ENCODE peak calls at places on chromosomes 1 and 21, in four cellular contexts. X is kidney epithelial cell, H is choroid plexus epithelial cell, D is body of pancreas. T is an unnamed sample.

GRCh38 chr1:16082283-16083038 is 9.0 kb upstream of the FAM131C start:
- DNase-seq in H (peak), D (peak), X (no peak), T (peak)

GRCh38 chr1:25174730-25175612 is 57.3 kb downstream of the SYF2 start:
- DNase-seq in H (no peak), X (no peak), D (no peak), T (no peak)

GRCh38 chr1:198096390-198096789 is 60.4 kb upstream of the NEK7 start:
- DNase-seq in X (no peak), D (no peak), H (peak), T (no peak)

GRCh38 chr1:229691362-229691761 is 65.3 kb downstream of the URB2 start:
- DNase-seq in D (no peak), H (no peak), X (no peak), T (no peak)

GRCh38 chr1:234533975-234534876 is 55.2 kb upstream of the TARBP1 start:
- DNase-seq in H (peak), X (no peak), D (peak), T (peak)

GRCh38 chr21:42341776-42342542 is 8.8 kb downstream of the TFF2 start:
- DNase-seq in H (no peak), X (no peak), D (no peak), T (no peak)

GRCh38 chr1:162374406-162374805 is 2.2 kb downstream of the SPATA46 start:
- DNase-seq in H (no peak), D (no peak), X (no peak), T (no peak)

GRCh38 chr21:33441489-33442477 is 38.0 kb downstream of the TMEM50B start:
- DNase-seq in H (peak), D (no peak), X (peak), T (peak)

GRCh38 chr1:173860065-173860464 is 7.7 kb downstream of the GAS5 start:
- DNase-seq in D (no peak), X (no peak), H (no peak), T (no peak)

GRCh38 chr1:203130358-203130992 is 2.9 kb downstream of the ADORA1 start:
- DNase-seq in H (no peak), D (no peak), X (no peak), T (no peak)

GRCh38 chr1:69911301-69911801 is 294.0 kb downstream of the LRRC40 start:
- DNase-seq in D (no peak), X (no peak), H (peak), T (peak)

GRCh38 chr21:45542667-45543370 is 579 bp upstream of the SLC19A1 start:
- DNase-seq in D (peak), H (no peak), X (no peak), T (no peak)

GRCh38 chr1:231241751-231242150 is 739 bp downstream of the GNPAT start:
- DNase-seq in H (no peak), X (no peak), D (peak), T (no peak)

GRCh38 chr21:27636671-27637070 is 669.8 kb upstream of the ADAMTS5 start:
- DNase-seq in D (no peak), X (no peak), H (no peak), T (no peak)

GRCh38 chr1:25692560-25692959 is 76.0 kb downstream of the MAN1C1 start:
- DNase-seq in X (no peak), D (no peak), H (no peak), T (no peak)

GRCh38 chr1:110341872-110342331 is 2.7 kb downstream of the RBM15 start:
- DNase-seq in H (no peak), X (no peak), D (no peak), T (no peak)

GRCh38 chr1:35345439-35345981 is 77.0 kb downstream of the ZMYM4 start:
- DNase-seq in H (peak), D (no peak), X (no peak), T (peak)

GRCh38 chr1:45018599-45019230 is 6.7 kb downstream of the UROD start:
- DNase-seq in X (no peak), H (peak), D (peak), T (peak)

GRCh38 chr1:99886841-99887240 is 36.7 kb downstream of the AGL start:
- DNase-seq in X (no peak), H (no peak), D (no peak), T (peak)

GRCh38 chr21:42652527-42653491 is 612 bp upstream of the PDE9A start:
- DNase-seq in D (peak), H (peak), X (no peak), T (peak)

GRCh38 chr1:47478090-47478489 is 40.2 kb downstream of the FOXD2 start:
- DNase-seq in D (peak), X (no peak), H (peak), T (no peak)

GRCh38 chr1:115189814-115190541 is 100.7 kb upstream of the TSPAN2 start:
- DNase-seq in D (no peak), H (peak), X (peak), T (peak)

GRCh38 chr1:201850053-201850397 is 21.1 kb downstream of the IPO9 start:
- DNase-seq in D (no peak), X (peak), H (peak), T (peak)

GRCh38 chr1:165936542-165936941 is 109.1 kb downstream of the UCK2 start:
- DNase-seq in D (no peak), X (no peak), H (no peak), T (no peak)

GRCh38 chr1:51189421-51190073 is 46.5 kb upstream of the RNF11 start:
- DNase-seq in D (peak), X (peak), H (peak), T (peak)

GRCh38 chr1:24955161-24955560 is 25.1 kb upstream of the RUNX3 start:
- DNase-seq in D (no peak), H (peak), X (no peak), T (peak)

GRCh38 chr1:116819081-116819480 is 64.9 kb downstream of the CD2 start:
- DNase-seq in D (no peak), H (peak), X (no peak), T (peak)

GRCh38 chr21:25626752-25627151 is 12.3 kb upstream of the JAM2 start:
- DNase-seq in X (no peak), D (peak), H (peak), T (peak)

DNA sequence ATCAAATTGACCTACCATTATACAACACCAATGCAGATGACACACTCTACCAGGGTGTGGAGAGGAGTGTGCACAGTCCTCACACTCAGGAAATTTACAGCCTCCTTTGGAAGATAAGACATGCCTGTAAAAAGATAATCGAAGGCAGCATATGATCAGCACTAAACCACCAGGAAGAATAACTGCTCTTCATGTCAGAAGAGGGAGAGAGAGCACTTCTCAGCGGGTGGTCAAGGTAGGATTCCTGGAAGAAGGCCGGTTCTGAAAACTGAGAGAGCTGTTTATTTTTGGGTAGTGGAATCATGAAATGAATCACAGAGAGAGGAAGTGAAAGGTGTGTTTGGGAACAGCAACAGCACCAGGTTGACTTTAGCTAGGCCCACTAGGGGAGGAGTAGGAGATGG is 14.0 kb upstream of the ZNF697 start:
- DNase-seq in D (no peak), H (no peak), X (no peak), T (no peak)
- H3K4me3 ChIP-seq in D (no peak), H (no peak), X (no peak), T (no peak)

GRCh38 chr1:246532519-246532918 is 25.4 kb upstream of the SMYD3 start:
- DNase-seq in D (no peak), X (no peak), H (peak), T (no peak)
- TF ChIP-seq CTCF in D (no peak), X (no peak), H (peak), T (peak)

GRCh38 chr1:31394628-31395193 is 18.3 kb upstream of the SERINC2 start:
- DNase-seq in X (peak), H (peak), D (peak), T (peak)
- H3K4me3 ChIP-seq in X (peak), H (peak), D (no peak), T (peak)

DNA sequence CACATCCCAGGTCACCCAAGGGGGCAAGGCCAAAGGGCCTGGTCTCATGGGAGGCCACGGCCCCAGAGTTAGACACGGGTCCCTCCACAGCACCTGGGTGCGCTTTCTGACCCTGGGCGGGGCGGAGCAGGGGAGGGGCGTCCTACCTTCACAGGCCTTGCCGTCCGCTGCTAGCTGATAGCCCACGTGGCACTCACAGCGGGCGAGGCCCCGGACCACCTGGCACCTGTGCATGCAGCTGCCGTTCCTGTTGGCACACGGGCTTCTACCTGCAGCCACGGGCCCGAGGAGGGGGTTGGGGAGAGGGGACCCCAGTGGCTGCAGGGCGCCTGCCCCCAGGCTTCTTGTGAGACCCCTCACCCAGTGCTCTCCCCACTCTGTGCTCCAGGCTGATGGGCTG is 59.9 kb downstream of the ARHGEF16 start:
- DNase-seq in X (no peak), D (no peak), H (no peak), T (no peak)
- TF ChIP-seq CTCF in X (no peak), D (no peak), H (no peak), T (no peak)

GRCh38 chr1:243483084-243483845 is 227.4 kb downstream of the SDCCAG8 start:
- DNase-seq in X (no peak), H (no peak), D (no peak), T (no peak)

GRCh38 chr1:243483952-243484351 is 228.1 kb downstream of the SDCCAG8 start:
- DNase-seq in X (no peak), D (no peak), H (no peak), T (no peak)

GRCh38 chr1:243487036-243487648 is 231.3 kb downstream of the SDCCAG8 start:
- DNase-seq in D (no peak), H (no peak), X (no peak), T (no peak)

GRCh38 chr1:243481101-243481500 is 225.3 kb downstream of the SDCCAG8 start:
- DNase-seq in D (no peak), X (no peak), H (no peak), T (no peak)

GRCh38 chr1:243482237-243483022 is 226.6 kb downstream of the SDCCAG8 start:
- DNase-seq in D (no peak), X (no peak), H (peak), T (peak)
- H3K4me3 ChIP-seq in D (no peak), X (peak), H (peak), T (no peak)

DNA sequence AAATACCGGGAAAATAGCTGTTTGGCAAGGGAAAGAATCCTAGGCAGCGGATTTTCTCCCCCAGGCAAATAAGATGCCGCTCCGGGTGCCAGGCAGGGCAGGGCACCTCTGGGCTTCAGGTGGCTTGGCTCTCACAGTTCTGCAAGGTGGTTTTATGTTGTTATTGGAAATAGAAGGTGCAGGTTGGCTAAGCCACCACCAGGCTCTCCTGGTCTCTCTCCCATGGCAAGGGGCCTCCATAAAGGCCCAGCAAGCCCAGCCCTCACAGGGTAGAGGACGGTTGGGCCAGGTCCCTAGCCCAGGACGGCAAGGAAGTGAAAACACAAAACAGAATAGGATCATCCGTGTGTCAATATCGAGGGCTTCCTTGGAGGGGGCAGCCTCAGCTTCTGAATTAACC is 37.6 kb upstream of the GPR153 start:
- DNase-seq in H (no peak), D (no peak), X (no peak), T (no peak)
- TF ChIP-seq CTCF in H (no peak), D (no peak), X (no peak), T (no peak)

DNA sequence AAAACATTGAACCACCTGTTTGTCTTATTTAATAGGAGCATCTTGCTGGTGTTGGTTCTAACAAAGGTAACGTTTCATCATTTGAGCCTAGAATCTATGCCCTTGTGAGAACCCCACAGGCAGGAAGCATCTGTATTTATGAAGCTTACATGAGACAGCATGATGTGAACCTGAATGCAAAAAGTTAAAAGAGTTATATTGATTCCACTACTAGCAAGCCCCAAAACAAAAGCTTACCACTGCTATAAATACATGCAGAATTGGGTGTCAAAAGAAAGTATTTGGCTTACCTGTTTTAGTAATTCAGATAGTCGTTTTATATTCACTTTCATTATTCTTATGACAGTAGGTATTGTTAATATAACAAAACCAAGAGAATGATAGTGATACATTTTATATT is 301.2 kb upstream of the ADGRL2 start:
- DNase-seq in H (no peak), D (no peak), X (no peak), T (no peak)
- H3K4me3 ChIP-seq in H (no peak), D (no peak), X (no peak), T (no peak)

GRCh38 chr21:32403201-32403701 is 9.3 kb upstream of the EVA1C start:
- DNase-seq in X (no peak), D (peak), H (peak), T (peak)
- TF ChIP-seq CTCF in X (peak), D (peak), H (peak), T (peak)